ENCODE peak calls at places on chromosomes 1 and 21, in nine cellular contexts. Q, G, H, F, R, E, N, W and M are unnamed samples.

GRCh38 chr21:32888971-32889370 is 117.4 kb upstream of the PAXBP1 start:
- DNase-seq in Q (no peak), G (no peak), H (no peak), F (peak), R (no peak), E (no peak), N (no peak), W (no peak), M (no peak)

GRCh38 chr1:231991231-231991630 is 364.6 kb downstream of the DISC1 start:
- DNase-seq in Q (no peak), G (no peak), H (no peak), F (no peak), R (no peak), E (no peak), N (no peak), W (no peak), M (no peak)

GRCh38 chr21:34513109-34513675 is 1.2 kb upstream of the KCNE1 start:
- DNase-seq in Q (no peak), G (no peak), H (no peak), F (no peak), R (no peak), E (no peak), N (no peak), W (no peak), M (no peak)

GRCh38 chr1:168089326-168089978 is 47.3 kb downstream of the GPR161 start:
- DNase-seq in Q (no peak), G (no peak), H (no peak), F (no peak), R (no peak), E (no peak), N (no peak), W (no peak), M (no peak)

GRCh38 chr1:192936313-192937018 is 122.7 kb downstream of the UCHL5 start:
- DNase-seq in Q (no peak), G (no peak), H (no peak), F (no peak), R (no peak), E (no peak), N (no peak), W (no peak), M (no peak)

GRCh38 chr1:85463666-85464496 is 1.1 kb downstream of the DDAH1 start:
- DNase-seq in Q (no peak), G (no peak), H (no peak), F (peak), R (no peak), E (peak), N (no peak), W (no peak), M (no peak)

GRCh38 chr1:192901500-192901899 is 92.7 kb downstream of the RGS2 start:
- DNase-seq in Q (no peak), G (no peak), H (no peak), F (no peak), R (no peak), E (no peak), N (no peak), W (no peak), M (no peak)

GRCh38 chr21:34754690-34755647 is 86.2 kb downstream of the CLIC6 start:
- DNase-seq in Q (no peak), G (no peak), H (no peak), F (no peak), R (no peak), E (no peak), N (no peak), W (peak), M (no peak)

GRCh38 chr1:161989108-161989507 is 34.6 kb downstream of the OLFML2B start:
- DNase-seq in Q (no peak), G (no peak), H (no peak), F (no peak), R (no peak), E (no peak), N (no peak), W (no peak), M (no peak)

GRCh38 chr1:94783342-94784264 is 36.6 kb upstream of the SLC44A3 start:
- DNase-seq in Q (peak), G (peak), H (no peak), F (no peak), R (peak), E (no peak), N (no peak), W (peak), M (no peak)

GRCh38 chr1:26035959-26036755 is 9.8 kb downstream of the SLC30A2 start:
- DNase-seq in Q (peak), G (peak), H (peak), F (peak), R (no peak), E (peak), N (peak), W (peak), M (peak)

GRCh38 chr1:26037904-26038303 is 8.0 kb downstream of the SLC30A2 start:
- DNase-seq in Q (no peak), G (no peak), H (no peak), F (no peak), R (no peak), E (no peak), N (no peak), W (no peak), M (no peak)

GRCh38 chr1:26034504-26035202 is 11.3 kb downstream of the SLC30A2 start:
- DNase-seq in Q (no peak), G (no peak), H (no peak), F (peak), R (no peak), E (peak), N (no peak), W (no peak), M (no peak)

GRCh38 chr1:26036756-26037281 is 9.1 kb downstream of the SLC30A2 start:
- DNase-seq in Q (no peak), G (no peak), H (no peak), F (no peak), R (no peak), E (no peak), N (no peak), W (no peak), M (no peak)

GRCh38 chr1:26035203-26035958 is 10.5 kb downstream of the SLC30A2 start:
- DNase-seq in Q (peak), G (peak), H (peak), F (peak), R (no peak), E (peak), N (peak), W (peak), M (peak)
- H3K4me3 ChIP-seq in Q (peak), G (peak), H (peak), F (peak), R (peak), E (peak), N (peak), W (peak), M (peak)

DNA sequence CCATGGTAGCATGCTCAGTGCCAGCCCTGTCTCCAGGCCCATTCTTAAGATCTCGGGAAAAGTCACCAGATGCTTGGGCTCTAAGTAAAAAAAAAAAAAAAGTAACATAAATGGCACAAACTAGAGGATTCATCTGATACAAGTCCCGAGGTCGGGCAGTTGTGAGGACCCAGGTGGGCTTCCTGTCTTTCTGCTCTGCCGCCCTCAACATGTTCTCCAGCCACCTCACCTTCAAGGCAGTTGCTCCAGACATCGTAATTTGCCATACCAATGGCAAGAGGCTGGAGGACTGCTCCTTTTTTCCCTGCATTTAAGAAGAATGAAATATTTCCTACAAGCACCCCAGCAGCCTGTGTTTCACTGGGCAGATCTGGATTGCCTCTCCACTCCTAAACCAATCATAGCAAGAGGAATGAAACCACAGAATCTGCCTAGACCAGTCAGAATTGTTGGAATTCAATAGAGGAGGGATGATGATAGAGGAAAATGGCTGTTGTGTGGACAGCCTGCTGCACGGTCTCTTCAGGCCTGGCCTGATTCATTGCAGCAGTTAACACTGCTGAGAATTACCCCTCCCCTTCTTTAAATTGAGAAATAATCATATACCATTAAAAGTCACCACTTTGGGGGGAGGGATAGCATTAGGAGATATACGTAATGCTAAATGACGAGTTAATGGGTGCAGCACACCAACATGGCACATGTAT is 5.4 kb downstream of the HMGN2 start:
- DNase-seq in Q (no peak), G (no peak), H (no peak), F (peak), R (no peak), E (no peak), N (no peak), W (no peak), M (peak)
- TF ChIP-seq CTCF in Q (no peak), G (no peak), H (no peak), F (no peak), R (no peak), E (no peak), N (no peak), W (no peak), M (no peak)

GRCh38 chr21:28336299-28336698 is 656.4 kb downstream of the LTN1 start:
- DNase-seq in Q (no peak), G (no peak), H (no peak), F (peak), R (peak), E (no peak), N (peak), W (peak), M (peak)
- H3K4me3 ChIP-seq in Q (no peak), G (no peak), H (no peak), F (no peak), R (no peak), E (no peak), N (no peak), W (no peak), M (no peak)

DNA sequence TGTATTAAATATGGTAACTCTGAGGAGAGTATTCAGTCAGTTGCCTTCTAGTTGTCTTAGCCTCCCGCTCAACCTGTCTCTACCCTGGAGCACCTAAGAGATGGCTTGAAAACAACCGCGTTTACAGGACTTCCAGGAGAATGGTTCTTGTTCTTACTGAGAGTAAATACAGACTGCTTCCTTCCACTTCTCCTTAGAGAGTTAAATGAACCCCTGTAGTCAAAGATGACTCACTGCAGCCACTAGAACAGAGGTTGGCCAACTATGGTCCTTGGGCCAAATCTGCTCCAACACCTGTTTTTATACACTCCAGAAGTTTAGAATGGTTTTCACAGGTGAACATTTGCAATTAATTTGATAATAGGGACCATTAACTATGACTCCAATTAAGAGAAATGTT is 60.1 kb upstream of the ASB17 start:
- DNase-seq in Q (no peak), G (no peak), H (no peak), F (peak), R (no peak), E (no peak), N (no peak), W (no peak), M (no peak)
- TF ChIP-seq CTCF in Q (no peak), G (no peak), H (no peak), F (no peak), R (no peak), E (no peak), N (no peak), W (no peak), M (no peak)

GRCh38 chr1:160836561-160836960 is 26.1 kb downstream of the CD244 start:
- DNase-seq in Q (no peak), G (no peak), H (peak), F (no peak), R (no peak), E (no peak), N (no peak), W (no peak), M (peak)
- H3K4me3 ChIP-seq in Q (no peak), G (no peak), H (no peak), F (no peak), R (no peak), E (no peak), N (no peak), W (no peak), M (no peak)

GRCh38 chr1:76140227-76140626 is 65.7 kb downstream of the ST6GALNAC3 start:
- DNase-seq in Q (no peak), G (no peak), H (no peak), F (peak), R (no peak), E (no peak), N (no peak), W (no peak), M (no peak)
- TF ChIP-seq CTCF in Q (no peak), G (no peak), H (no peak), F (peak), R (no peak), E (no peak), N (no peak), W (no peak), M (no peak)

GRCh38 chr21:44847261-44848056 is 26.0 kb downstream of the PTTG1IP start:
- DNase-seq in Q (no peak), G (peak), H (no peak), F (no peak), R (no peak), E (no peak), N (no peak), W (no peak), M (no peak)

GRCh38 chr21:44850208-44850800 is 23.2 kb downstream of the PTTG1IP start:
- DNase-seq in Q (no peak), G (no peak), H (no peak), F (no peak), R (no peak), E (no peak), N (no peak), W (no peak), M (no peak)

GRCh38 chr21:44850905-44851657 is 22.4 kb downstream of the PTTG1IP start:
- DNase-seq in Q (no peak), G (no peak), H (no peak), F (no peak), R (no peak), E (no peak), N (no peak), W (no peak), M (no peak)

GRCh38 chr21:44848821-44849521 is 24.5 kb downstream of the PTTG1IP start:
- DNase-seq in Q (no peak), G (peak), H (no peak), F (no peak), R (no peak), E (no peak), N (no peak), W (no peak), M (no peak)

DNA sequence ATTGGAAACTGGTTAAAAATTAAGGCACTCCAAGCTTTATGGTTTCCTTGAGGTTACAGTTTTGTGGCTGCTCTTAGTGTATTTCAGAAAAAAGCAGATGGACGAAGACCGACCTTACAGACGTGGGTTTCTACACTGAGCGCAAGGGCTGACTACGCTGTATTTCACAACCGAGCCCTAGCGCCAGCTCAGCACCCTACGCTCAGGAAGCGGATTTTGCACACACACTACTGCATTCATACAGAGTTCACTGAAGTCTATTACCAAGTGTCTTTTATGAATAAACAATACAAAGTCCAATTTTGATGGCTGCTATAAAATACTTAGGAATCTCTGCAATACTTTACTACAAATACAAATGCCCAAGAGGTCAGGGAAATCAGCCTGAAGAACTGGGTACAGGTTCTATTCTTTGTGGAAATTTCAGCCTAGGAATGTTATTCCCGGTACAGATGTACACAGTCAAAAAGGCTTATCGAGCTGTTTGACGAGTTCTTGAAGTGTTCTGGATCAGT is 23.8 kb downstream of the PTTG1IP start:
- DNase-seq in Q (no peak), G (no peak), H (no peak), F (no peak), R (no peak), E (no peak), N (no peak), W (no peak), M (no peak)
- H3K4me3 ChIP-seq in Q (no peak), G (no peak), H (no peak), F (no peak), R (no peak), E (no peak), N (no peak), W (no peak), M (no peak)

GRCh38 chr1:35930593-35931423 is at the start of gene AGO3:
- DNase-seq in Q (peak), G (peak), H (peak), F (peak), R (no peak), E (peak), N (peak), W (peak), M (peak)
- TF ChIP-seq CTCF in Q (no peak), G (no peak), H (no peak), F (no peak), R (no peak), E (no peak), N (no peak), W (no peak), M (no peak)

DNA sequence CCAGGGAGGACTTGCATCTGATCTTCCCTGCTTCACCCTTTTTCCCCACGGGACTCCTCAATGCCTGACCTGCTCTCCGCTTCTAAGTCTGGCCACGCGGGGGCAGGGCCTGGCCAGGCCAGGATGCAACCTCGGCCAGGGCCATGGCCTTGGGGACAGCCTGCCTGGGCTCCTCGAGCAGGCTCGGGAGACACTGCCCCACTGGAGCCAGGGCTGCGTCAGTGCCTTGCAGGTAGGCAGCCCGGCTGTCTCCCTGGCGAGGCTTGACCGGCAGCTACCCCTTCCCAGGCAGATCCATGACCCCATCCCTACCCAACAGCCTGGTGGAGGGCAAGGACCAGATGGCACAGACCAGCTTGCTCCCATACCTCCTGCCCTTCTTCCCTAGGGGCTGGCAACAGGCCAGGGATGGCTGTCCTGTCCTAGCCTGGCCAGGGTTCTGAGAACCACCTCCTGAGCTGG is 2.7 kb upstream of the PRDM16 start:
- DNase-seq in Q (peak), G (peak), H (no peak), F (peak), R (no peak), E (no peak), N (no peak), W (no peak), M (no peak)
- H3K4me3 ChIP-seq in Q (peak), G (peak), H (no peak), F (no peak), R (no peak), E (no peak), N (no peak), W (no peak), M (no peak)